ENCODE peak calls at places on chromosomes 13 and 19, in ten cellular contexts. B, U, T, I, H, M, Q, J, S and E are unnamed samples.

GRCh38 chr13:40475617-40476016 is 190.8 kb downstream of the FOXO1 start:
- DNase-seq in J (no peak), M (no peak), Q (no peak), S (no peak), B (no peak), T (no peak), H (no peak), U (no peak), I (no peak), E (no peak)

GRCh38 chr13:27080018-27080948 is 91.3 kb downstream of the USP12 start:
- DNase-seq in T (no peak), J (no peak), S (no peak), Q (no peak), B (no peak), M (no peak), U (no peak), H (no peak), I (no peak), E (no peak)

GRCh38 chr13:101453784-101454201 is 1.3 kb downstream of the ITGBL1 start:
- DNase-seq in Q (no peak), H (peak), S (peak), J (no peak), U (peak), B (peak), M (no peak), T (peak), I (no peak), E (peak)

GRCh38 chr13:53782400-53783030 is 753.9 kb downstream of the OLFM4 start:
- DNase-seq in J (peak), I (peak), U (peak), Q (peak), B (peak), M (peak), H (peak), S (peak), T (peak), E (peak)

GRCh38 chr19:8097198-8097597 is 44.6 kb downstream of the CCL25 start:
- DNase-seq in H (no peak), B (no peak), Q (no peak), M (no peak), S (no peak), T (no peak), U (no peak), J (no peak), I (no peak), E (no peak)

GRCh38 chr13:72820156-72820897 is 38.4 kb downstream of the PIBF1 start:
- DNase-seq in I (no peak), B (no peak), J (peak), Q (peak), U (no peak), H (no peak), S (no peak), T (peak), M (peak), E (no peak)

GRCh38 chr19:47380559-47380958 is 31.4 kb downstream of the DHX34 start:
- DNase-seq in S (no peak), M (no peak), U (no peak), B (no peak), Q (no peak), J (no peak), I (no peak), T (no peak), H (no peak), E (no peak)

GRCh38 chr13:111114362-111115050 is 604 bp upstream of the ARHGEF7 start:
- DNase-seq in S (peak), T (peak), Q (peak), M (peak), B (peak), U (peak), I (peak), H (no peak), J (peak), E (peak)

GRCh38 chr13:37869756-37870488 is at the start of gene TRPC4:
- DNase-seq in M (peak), U (no peak), Q (peak), I (peak), J (peak), B (peak), T (peak), H (peak), S (peak), E (peak)

GRCh38 chr19:35556025-35556590 is 7.3 kb downstream of the ATP4A start:
- DNase-seq in T (no peak), B (no peak), Q (no peak), M (no peak), H (no peak), I (no peak), U (no peak), S (no peak), J (no peak), E (no peak)

GRCh38 chr19:35559281-35559659 is 4.2 kb downstream of the ATP4A start:
- DNase-seq in M (no peak), I (peak), B (no peak), T (peak), J (no peak), H (no peak), U (no peak), S (no peak), Q (no peak), E (no peak)

GRCh38 chr19:35556846-35557538 is 6.5 kb downstream of the ATP4A start:
- DNase-seq in B (no peak), U (no peak), J (no peak), Q (no peak), S (no peak), M (no peak), T (no peak), I (no peak), H (no peak), E (no peak)

GRCh38 chr19:35558400-35559280 is 4.8 kb downstream of the ATP4A start:
- DNase-seq in J (no peak), H (no peak), S (no peak), U (no peak), T (no peak), I (no peak), B (no peak), Q (no peak), M (no peak), E (no peak)

DNA sequence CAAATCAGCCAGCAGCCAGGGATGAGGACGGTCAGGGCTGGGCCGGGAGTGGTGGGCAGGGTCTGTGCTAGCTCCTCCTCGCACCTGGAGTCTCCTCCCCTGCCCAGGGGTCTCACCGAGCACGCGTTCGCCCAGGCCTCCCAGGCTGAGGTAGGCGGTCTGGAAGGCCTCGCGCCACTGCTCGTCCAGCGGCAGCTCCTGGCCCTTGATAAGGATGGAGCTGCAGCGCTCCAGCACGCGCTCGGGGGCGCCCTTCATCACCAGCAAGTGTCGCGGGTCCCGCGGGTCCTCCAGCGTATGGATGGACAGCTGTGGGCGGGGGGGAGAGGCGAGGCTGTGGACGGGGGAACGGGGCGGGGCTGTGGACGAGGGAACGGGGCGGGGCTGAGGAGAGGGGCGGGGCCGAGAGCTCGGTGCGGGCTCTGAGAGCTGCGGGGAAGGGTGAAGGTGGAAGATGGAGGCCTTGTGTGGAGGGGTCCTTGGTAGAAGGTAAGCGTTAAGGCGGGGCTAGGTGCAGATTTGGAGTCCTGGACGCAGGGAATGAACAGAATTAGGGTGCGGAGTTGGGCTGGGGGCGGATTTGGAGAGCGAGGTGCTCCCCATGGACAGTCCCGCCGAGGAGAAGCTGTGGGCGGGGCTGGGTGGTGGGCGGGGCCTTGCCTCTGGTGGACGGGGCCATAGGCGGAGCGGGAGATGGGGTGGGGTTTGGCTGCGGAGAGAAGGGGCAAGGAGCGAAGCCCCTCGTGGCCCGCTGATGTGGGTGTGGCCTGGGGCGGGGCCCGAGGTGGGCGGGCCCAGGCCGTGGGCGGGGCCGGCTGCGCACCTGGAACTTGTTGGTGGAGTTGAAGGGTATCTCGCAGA is 5.7 kb downstream of the ATP4A start:
- DNase-seq in Q (peak), S (peak), H (no peak), M (peak), T (peak), U (no peak), B (peak), I (peak), J (peak), E (peak)
- H2AFZ ChIP-seq in Q (peak), S (peak), H (no peak), M (peak), T (peak), U (no peak), B (peak), I (peak), J (peak), E (no peak)

DNA sequence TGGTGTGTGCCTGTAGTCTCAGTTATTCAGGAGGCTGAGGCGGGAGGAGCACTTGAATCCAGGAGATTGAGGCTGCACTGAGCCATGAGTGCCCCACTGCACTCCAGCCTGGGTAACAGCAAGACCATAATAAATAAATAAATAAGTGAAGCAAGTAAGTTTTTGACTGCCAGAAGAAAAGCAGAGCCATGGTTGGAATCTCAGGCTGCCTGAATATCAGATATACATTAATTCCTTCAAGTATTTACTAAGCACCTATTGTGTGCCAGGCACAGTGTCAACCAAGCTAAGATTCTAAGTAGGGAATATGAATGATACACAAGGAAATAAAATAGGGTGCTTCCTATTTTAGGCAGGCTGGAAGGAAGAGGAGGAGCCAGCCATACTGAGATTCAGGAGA is 1.4 kb downstream of the GDF15 start:
- DNase-seq in B (no peak), S (no peak), I (no peak), J (no peak), T (no peak), U (no peak), H (no peak), M (peak), Q (no peak), E (no peak)
- H2AFZ ChIP-seq in B (no peak), S (no peak), I (no peak), J (no peak), T (no peak), U (no peak), H (no peak), M (no peak), Q (no peak), E (no peak)

GRCh38 chr13:35917252-35917941 is 213.8 kb downstream of the DCLK1 start:
- DNase-seq in Q (no peak), J (peak), I (no peak), B (no peak), U (peak), S (no peak), M (no peak), T (peak), H (no peak), E (no peak)
- H2AFZ ChIP-seq in Q (no peak), J (peak), I (peak), B (no peak), U (peak), S (no peak), M (no peak), T (no peak), H (no peak), E (peak)

GRCh38 chr19:35518313-35518712 is 4.9 kb upstream of the DMKN start:
- DNase-seq in U (no peak), I (no peak), J (peak), S (no peak), H (peak), T (no peak), Q (peak), B (no peak), M (peak), E (no peak)

GRCh38 chr19:35517342-35517741 is 3.9 kb upstream of the DMKN start:
- DNase-seq in M (no peak), I (no peak), H (no peak), B (no peak), T (no peak), Q (no peak), J (no peak), S (no peak), U (no peak), E (no peak)

GRCh38 chr19:35513975-35514809 is 743 bp upstream of the DMKN start:
- DNase-seq in M (peak), U (no peak), H (no peak), J (no peak), B (no peak), S (peak), T (peak), I (peak), Q (no peak), E (no peak)

GRCh38 chr19:35513231-35513974 is at the start of gene DMKN:
- DNase-seq in Q (peak), T (peak), J (no peak), S (peak), B (no peak), U (no peak), I (no peak), H (peak), M (peak), E (no peak)

DNA sequence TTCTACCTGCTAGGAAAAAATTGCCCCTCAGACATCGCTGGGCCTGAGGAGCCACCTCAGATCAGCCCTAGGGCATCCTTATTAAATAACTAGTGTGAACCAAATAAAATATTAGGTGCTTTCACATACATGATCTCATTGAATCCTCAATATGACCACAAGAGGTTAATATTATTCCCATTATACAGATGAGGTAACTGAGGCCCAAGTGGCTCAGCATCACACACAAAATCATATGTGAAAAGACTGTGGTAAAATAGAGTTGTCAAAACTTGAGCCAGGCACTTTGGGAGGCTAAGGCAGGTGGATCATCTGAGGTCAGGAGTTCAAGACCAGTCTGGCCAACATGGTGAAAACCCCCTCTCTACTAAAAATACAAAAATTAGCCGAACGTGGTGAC is 2.9 kb upstream of the DMKN start:
- DNase-seq in I (no peak), T (no peak), U (no peak), S (no peak), J (no peak), H (no peak), M (no peak), B (no peak), Q (no peak), E (no peak)
- H2AFZ ChIP-seq in I (no peak), T (no peak), U (no peak), S (no peak), J (no peak), H (no peak), M (no peak), B (no peak), Q (no peak), E (no peak)

GRCh38 chr19:56874530-56874929 is 34.0 kb upstream of the PEG3 start:
- DNase-seq in S (no peak), T (no peak), Q (no peak), J (no peak), I (no peak), H (no peak), M (no peak), B (no peak), U (no peak), E (no peak)
- H2AFZ ChIP-seq in S (no peak), T (no peak), Q (no peak), J (no peak), I (no peak), H (no peak), M (no peak), B (no peak), U (no peak), E (no peak)

DNA sequence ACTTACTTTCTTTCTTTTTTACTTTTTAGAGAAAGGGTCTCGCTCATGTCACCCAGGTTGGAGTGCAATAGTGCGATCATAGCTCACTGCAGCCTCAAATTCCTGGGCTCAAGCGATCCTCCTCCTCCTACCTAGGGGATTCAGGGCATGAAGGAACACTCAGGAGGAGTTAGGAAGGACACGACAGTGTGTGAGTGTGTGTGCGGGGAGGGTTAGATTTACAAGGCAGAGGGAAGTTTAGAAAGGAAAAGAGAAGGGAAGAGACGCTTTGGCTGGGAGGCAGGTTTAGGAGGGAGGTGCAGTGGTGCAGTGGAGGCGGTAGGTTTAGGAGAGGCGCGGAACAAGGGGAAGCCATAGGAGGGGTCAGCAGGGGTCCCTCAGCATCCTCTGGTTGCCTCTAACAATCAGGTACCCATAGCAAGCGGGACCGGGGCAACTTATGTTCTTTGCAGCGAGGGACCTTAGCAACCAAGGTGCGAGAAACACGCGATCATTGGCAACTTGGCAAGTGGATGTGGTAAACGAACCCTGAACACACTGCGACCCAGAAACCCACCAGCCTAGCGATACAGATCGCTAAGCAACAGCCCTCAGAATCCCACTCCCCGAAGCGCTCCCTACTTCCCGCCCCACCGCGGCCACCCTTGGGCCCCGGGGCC is 501 bp downstream of the SIRT2 start:
- DNase-seq in H (no peak), Q (peak), J (peak), B (no peak), I (peak), T (peak), M (no peak), S (no peak), U (no peak), E (no peak)
- H2AFZ ChIP-seq in H (peak), Q (peak), J (peak), B (peak), I (peak), T (peak), M (peak), S (no peak), U (peak), E (peak)

DNA sequence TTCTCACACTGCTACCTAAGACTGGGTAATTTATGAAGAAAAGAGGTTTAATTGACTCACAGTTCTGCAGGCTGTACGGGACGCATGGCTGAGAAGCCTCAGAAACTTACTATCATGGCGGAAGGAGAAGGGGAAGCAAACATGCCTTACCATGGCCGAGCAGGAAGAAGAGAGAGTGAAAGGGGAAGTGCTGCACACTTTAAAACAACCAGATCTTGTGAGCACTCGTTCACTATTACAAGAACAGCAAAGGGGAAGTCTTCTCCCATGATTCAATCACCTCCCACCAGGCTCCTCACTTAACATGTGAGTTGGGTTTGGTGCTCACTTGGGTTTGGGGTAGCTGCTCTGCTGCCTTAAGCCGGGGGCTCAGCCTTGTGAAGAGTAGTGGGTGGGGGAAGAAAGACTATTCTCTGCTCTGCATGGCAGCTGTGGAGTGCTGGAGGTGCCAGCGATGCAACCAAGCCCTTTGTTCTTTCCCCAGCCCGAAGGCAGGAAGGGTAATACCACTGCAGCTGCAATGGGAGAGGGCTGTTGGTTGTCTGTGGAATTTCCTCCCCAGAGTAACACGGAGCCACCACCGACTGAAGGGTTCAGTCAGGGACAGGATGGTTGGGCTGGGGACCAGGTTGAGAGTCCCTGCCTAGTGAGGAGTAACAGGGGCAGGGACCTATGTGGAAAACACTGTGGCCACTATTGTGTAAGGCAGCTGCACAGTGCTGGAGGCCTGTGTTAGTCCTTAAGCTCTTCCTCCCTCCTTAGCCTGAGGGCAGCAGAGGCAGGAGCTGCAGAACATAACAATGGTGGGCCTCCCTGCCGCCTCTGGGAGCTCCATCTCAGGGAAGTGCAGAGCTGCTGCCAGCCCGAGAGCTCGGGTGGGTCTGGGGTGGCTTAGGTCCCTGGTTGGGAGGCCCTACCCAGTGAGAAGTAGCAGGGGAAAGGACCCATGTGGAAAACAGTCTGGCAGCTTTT is 1262.5 kb downstream of the EFNB2 start:
- DNase-seq in T (no peak), B (no peak), J (no peak), Q (no peak), M (no peak), I (peak), U (no peak), S (peak), H (no peak), E (no peak)
- H2AFZ ChIP-seq in T (peak), B (no peak), J (no peak), Q (no peak), M (no peak), I (peak), U (no peak), S (no peak), H (no peak), E (no peak)